ENCODE peak calls at places on chromosomes 3 and 15, in four cellular contexts. B is GOT3, S is right cardiac atrium, L is NCI-H748 treated with DMSO at 0.1 percent for 48 hours. Y is an unnamed sample.

GRCh38 chr15:92617197-92618037 is 38.2 kb downstream of the FAM174B start:
- DNase-seq in S (peak), L (peak), B (no peak), Y (peak)

GRCh38 chr3:133540896-133541674 is 32.4 kb upstream of the CDV3 start:
- DNase-seq in L (no peak), S (no peak), B (no peak), Y (no peak)

GRCh38 chr3:11976976-11977375 is 27.2 kb upstream of the SYN2 start:
- DNase-seq in S (no peak), L (no peak), B (no peak), Y (no peak)

GRCh38 chr3:108093616-108094015 is 2.8 kb upstream of the CD47 start:
- DNase-seq in L (no peak), B (no peak), S (no peak), Y (no peak)

GRCh38 chr3:50607271-50608091 is 4.1 kb downstream of the CISH start:
- DNase-seq in S (no peak), L (no peak), B (no peak), Y (no peak)

GRCh38 chr15:90638241-90638691 is 78.9 kb upstream of the BLM start:
- DNase-seq in S (no peak), B (no peak), L (no peak), Y (no peak)

GRCh38 chr3:141241248-141242034 is 9.8 kb downstream of the PXYLP1 start:
- DNase-seq in B (no peak), S (peak), L (no peak), Y (no peak)

GRCh38 chr15:48424076-48424475 is 92.8 kb downstream of the DUT start:
- DNase-seq in B (no peak), S (no peak), L (no peak), Y (no peak)

GRCh38 chr15:34018021-34018645 is 20.9 kb downstream of the AVEN start:
- DNase-seq in S (no peak), L (no peak), B (no peak), Y (no peak)

GRCh38 chr3:188854395-188855149 is 317.2 kb upstream of the TPRG1 start:
- DNase-seq in B (no peak), S (peak), L (no peak), Y (no peak)

GRCh38 chr3:78497025-78497424 is 1270.8 kb downstream of the ROBO1 start:
- DNase-seq in B (no peak), L (peak), S (peak), Y (peak)

GRCh38 chr15:74203914-74204431 is 1.4 kb upstream of the STRA6 start:
- DNase-seq in L (no peak), B (no peak), S (peak), Y (no peak)

GRCh38 chr3:43688245-43688650 is 2.5 kb upstream of the ABHD5 start:
- DNase-seq in L (no peak), B (no peak), S (peak), Y (no peak)

GRCh38 chr15:101045835-101046691 is 126.9 kb downstream of the LRRK1 start:
- DNase-seq in B (no peak), L (no peak), S (no peak), Y (no peak)

GRCh38 chr15:79967331-79968182 is 3.4 kb downstream of the BCL2A1 start:
- DNase-seq in B (no peak), S (no peak), L (no peak), Y (no peak)

GRCh38 chr3:152038491-152038890 is 165.0 kb downstream of the SUCNR1 start:
- DNase-seq in B (no peak), L (no peak), S (no peak), Y (no peak)

GRCh38 chr3:53151465-53151864 is 9.5 kb upstream of the PRKCD start:
- DNase-seq in B (no peak), L (no peak), S (no peak), Y (no peak)

GRCh38 chr3:138062037-138062436 is 52.1 kb downstream of the CLDN18 start:
- DNase-seq in B (no peak), L (no peak), S (no peak), Y (no peak)

GRCh38 chr3:62368705-62369475 is 4.5 kb downstream of the FEZF2 start:
- DNase-seq in S (no peak), L (peak), B (no peak), Y (no peak)

GRCh38 chr3:128316456-128316855 is 150.2 kb downstream of the DNAJB8 start:
- DNase-seq in B (no peak), L (no peak), S (peak), Y (no peak)

GRCh38 chr15:56913670-56914069 is 4.8 kb upstream of the TCF12 start:
- DNase-seq in S (no peak), L (no peak), B (no peak), Y (no peak)

GRCh38 chr15:63601026-63601726 is 4.0 kb downstream of the FBXL22 start:
- DNase-seq in L (no peak), S (peak), B (no peak), Y (no peak)

GRCh38 chr3:188306435-188306980 is 152.6 kb downstream of the LPP start:
- DNase-seq in B (no peak), S (no peak), L (no peak), Y (no peak)

GRCh38 chr15:36682091-36682490 is 102.7 kb downstream of the CDIN1 start:
- DNase-seq in L (no peak), B (no peak), S (no peak), Y (no peak)

GRCh38 chr15:64006642-64007041 is 39.6 kb downstream of the DAPK2 start:
- DNase-seq in L (no peak), S (no peak), B (no peak), Y (no peak)

GRCh38 chr3:109265300-109265699 is 51.0 kb downstream of the DPPA2 start:
- DNase-seq in S (no peak), L (no peak), B (no peak), Y (no peak)

GRCh38 chr3:169748670-169749069 is 16.2 kb downstream of the TERC start:
- DNase-seq in B (no peak), L (no peak), S (no peak), Y (no peak)

GRCh38 chr3:62036726-62037125 is 336.6 kb downstream of the FEZF2 start:
- DNase-seq in S (no peak), B (no peak), L (no peak), Y (no peak)

GRCh38 chr15:75966073-75966472 is 46.2 kb downstream of the NRG4 start:
- DNase-seq in L (no peak), B (no peak), S (no peak), Y (no peak)

Y was measured in NCI-H2081 treated with DMSO at 0.1 percent for 48 hours.